ENCODE peak calls at places on chromosomes 13 and 19, in seven cellular contexts. One of them, this sample, is unnamed.

GRCh38 chr19:44903602-44904425 is 1.8 kb upstream of the APOE start:
- DNase-seq in H9: peak
- DNase-seq in mesendoderm: peak
- DNase-seq in H1: peak
- DNase-seq in trophoblast cell: peak
- DNase-seq in IMR-90: peak
- DNase-seq in mesenchymal stem cell: peak
- DNase-seq in this sample: peak

GRCh38 chr13:20125129-20125782 is 35.6 kb downstream of the GJA3 start:
- DNase-seq in H9: peak
- DNase-seq in mesendoderm: no peak
- DNase-seq in H1: no peak
- DNase-seq in trophoblast cell: peak
- DNase-seq in IMR-90: peak
- DNase-seq in mesenchymal stem cell: peak
- DNase-seq in this sample: no peak

GRCh38 chr19:49142866-49143335 is 12.3 kb downstream of the HRC start:
- DNase-seq in H9: peak
- DNase-seq in mesendoderm: peak
- DNase-seq in H1: no peak
- DNase-seq in trophoblast cell: peak
- DNase-seq in IMR-90: peak
- DNase-seq in mesenchymal stem cell: peak
- DNase-seq in this sample: peak

GRCh38 chr13:24284876-24285275 is 24.5 kb upstream of the C1QTNF9 start:
- DNase-seq in H9: no peak
- DNase-seq in mesendoderm: peak
- DNase-seq in H1: no peak
- DNase-seq in trophoblast cell: peak
- DNase-seq in IMR-90: no peak
- DNase-seq in mesenchymal stem cell: no peak
- DNase-seq in this sample: no peak

GRCh38 chr19:47518139-47518538 is 3.3 kb upstream of the NAPA start:
- DNase-seq in H9: no peak
- DNase-seq in mesendoderm: no peak
- DNase-seq in H1: no peak
- DNase-seq in trophoblast cell: no peak
- DNase-seq in IMR-90: no peak
- DNase-seq in mesenchymal stem cell: no peak
- DNase-seq in this sample: no peak

GRCh38 chr19:10516064-10516385 is 1.2 kb downstream of the S1PR5 start:
- DNase-seq in H9: no peak
- DNase-seq in mesendoderm: no peak
- DNase-seq in H1: no peak
- DNase-seq in trophoblast cell: no peak
- DNase-seq in IMR-90: no peak
- DNase-seq in mesenchymal stem cell: no peak
- DNase-seq in this sample: no peak

GRCh38 chr13:95540848-95541247 is 11.7 kb upstream of the CLDN10 start:
- DNase-seq in H9: no peak
- DNase-seq in mesendoderm: no peak
- DNase-seq in H1: no peak
- DNase-seq in trophoblast cell: no peak
- DNase-seq in IMR-90: no peak
- DNase-seq in mesenchymal stem cell: no peak
- DNase-seq in this sample: no peak

GRCh38 chr13:112756967-112757758 is 67.3 kb downstream of the ATP11A start:
- DNase-seq in H9: no peak
- DNase-seq in mesendoderm: no peak
- DNase-seq in H1: no peak
- DNase-seq in trophoblast cell: no peak
- DNase-seq in IMR-90: no peak
- DNase-seq in mesenchymal stem cell: no peak
- DNase-seq in this sample: peak

GRCh38 chr19:34128558-34129250 is 43.6 kb upstream of the LSM14A start:
- DNase-seq in H9: no peak
- DNase-seq in mesendoderm: no peak
- DNase-seq in H1: no peak
- DNase-seq in trophoblast cell: no peak
- DNase-seq in IMR-90: no peak
- DNase-seq in mesenchymal stem cell: no peak
- DNase-seq in this sample: no peak

GRCh38 chr19:36635342-36635741 is 30.2 kb downstream of the ZNF382 start:
- DNase-seq in H9: no peak
- DNase-seq in mesendoderm: no peak
- DNase-seq in H1: no peak
- DNase-seq in trophoblast cell: no peak
- DNase-seq in IMR-90: no peak
- DNase-seq in mesenchymal stem cell: no peak
- DNase-seq in this sample: no peak

GRCh38 chr19:15292847-15293582 is 39.3 kb downstream of the BRD4 start:
- DNase-seq in H9: no peak
- DNase-seq in mesendoderm: no peak
- DNase-seq in H1: no peak
- DNase-seq in trophoblast cell: no peak
- DNase-seq in IMR-90: no peak
- DNase-seq in mesenchymal stem cell: no peak
- DNase-seq in this sample: no peak

GRCh38 chr13:31424130-31424729 is 224.5 kb downstream of the B3GLCT start:
- DNase-seq in H9: peak
- DNase-seq in mesendoderm: peak
- DNase-seq in H1: peak
- DNase-seq in trophoblast cell: peak
- DNase-seq in IMR-90: peak
- DNase-seq in mesenchymal stem cell: peak
- DNase-seq in this sample: peak

GRCh38 chr19:22052644-22053013 is 345 bp downstream of the ZNF257 start:
- DNase-seq in H9: no peak
- DNase-seq in mesendoderm: no peak
- DNase-seq in H1: no peak
- DNase-seq in trophoblast cell: no peak
- DNase-seq in IMR-90: no peak
- DNase-seq in mesenchymal stem cell: no peak
- DNase-seq in this sample: no peak

GRCh38 chr19:15448778-15449619 is 757 bp downstream of the WIZ start:
- DNase-seq in H9: no peak
- DNase-seq in mesendoderm: no peak
- DNase-seq in H1: no peak
- DNase-seq in trophoblast cell: peak
- DNase-seq in IMR-90: no peak
- DNase-seq in mesenchymal stem cell: peak
- DNase-seq in this sample: no peak

GRCh38 chr13:53104120-53104519 is 75.5 kb downstream of the OLFM4 start:
- DNase-seq in H9: no peak
- DNase-seq in mesendoderm: no peak
- DNase-seq in H1: no peak
- DNase-seq in trophoblast cell: peak
- DNase-seq in IMR-90: no peak
- DNase-seq in mesenchymal stem cell: no peak
- DNase-seq in this sample: no peak

GRCh38 chr19:57664269-57665127 is 4.2 kb upstream of the ZSCAN4 start:
- DNase-seq in H9: peak
- DNase-seq in mesendoderm: peak
- DNase-seq in H1: no peak
- DNase-seq in trophoblast cell: peak
- DNase-seq in IMR-90: peak
- DNase-seq in mesenchymal stem cell: peak
- DNase-seq in this sample: peak

GRCh38 chr13:61162106-61162505 is 253.5 kb downstream of the PCDH20 start:
- DNase-seq in H9: no peak
- DNase-seq in mesendoderm: no peak
- DNase-seq in H1: no peak
- DNase-seq in trophoblast cell: no peak
- DNase-seq in IMR-90: no peak
- DNase-seq in mesenchymal stem cell: no peak
- DNase-seq in this sample: no peak

GRCh38 chr13:27171244-27171829 is at the start of gene USP12:
- DNase-seq in H9: peak
- DNase-seq in mesendoderm: peak
- DNase-seq in H1: no peak
- DNase-seq in trophoblast cell: no peak
- DNase-seq in IMR-90: peak
- DNase-seq in mesenchymal stem cell: peak
- DNase-seq in this sample: no peak

GRCh38 chr19:7833225-7834156 is 3.5 kb downstream of the EVI5L start:
- DNase-seq in H9: no peak
- DNase-seq in mesendoderm: no peak
- DNase-seq in H1: no peak
- DNase-seq in trophoblast cell: peak
- DNase-seq in IMR-90: peak
- DNase-seq in mesenchymal stem cell: no peak
- DNase-seq in this sample: no peak

GRCh38 chr13:95153647-95154405 is 147.4 kb downstream of the ABCC4 start:
- DNase-seq in H9: no peak
- DNase-seq in mesendoderm: no peak
- DNase-seq in H1: peak
- DNase-seq in trophoblast cell: no peak
- DNase-seq in IMR-90: peak
- DNase-seq in mesenchymal stem cell: peak
- DNase-seq in this sample: no peak

GRCh38 chr13:95724252-95724651 is 47.3 kb downstream of the DNAJC3 start:
- DNase-seq in H9: no peak
- DNase-seq in mesendoderm: no peak
- DNase-seq in H1: no peak
- DNase-seq in trophoblast cell: no peak
- DNase-seq in IMR-90: peak
- DNase-seq in mesenchymal stem cell: peak
- DNase-seq in this sample: no peak

GRCh38 chr13:49935171-49936084 is 712 bp downstream of the SPRYD7 start:
- DNase-seq in H9: peak
- DNase-seq in mesendoderm: peak
- DNase-seq in H1: peak
- DNase-seq in trophoblast cell: peak
- DNase-seq in IMR-90: peak
- DNase-seq in mesenchymal stem cell: peak
- DNase-seq in this sample: peak

GRCh38 chr13:66992183-66992582 is 238.0 kb downstream of the PCDH9 start:
- DNase-seq in H9: no peak
- DNase-seq in mesendoderm: no peak
- DNase-seq in H1: no peak
- DNase-seq in trophoblast cell: no peak
- DNase-seq in IMR-90: peak
- DNase-seq in mesenchymal stem cell: no peak
- DNase-seq in this sample: no peak

GRCh38 chr19:3898426-3898825 is 17.9 kb downstream of the ATCAY start:
- DNase-seq in H9: no peak
- DNase-seq in mesendoderm: no peak
- DNase-seq in H1: no peak
- DNase-seq in trophoblast cell: no peak
- DNase-seq in IMR-90: no peak
- DNase-seq in mesenchymal stem cell: no peak
- DNase-seq in this sample: no peak
- H2BK120ac ChIP-seq in H9: no peak
- H2BK120ac ChIP-seq in mesendoderm: no peak
- H2BK120ac ChIP-seq in H1: no peak
- H2BK120ac ChIP-seq in trophoblast cell: no peak
- H2BK120ac ChIP-seq in IMR-90: no peak
- H2BK120ac ChIP-seq in mesenchymal stem cell: no peak
- H2BK120ac ChIP-seq in this sample: no peak

GRCh38 chr13:65417953-65418352 is 1812.2 kb downstream of the PCDH9 start:
- DNase-seq in H9: no peak
- DNase-seq in mesendoderm: no peak
- DNase-seq in H1: no peak
- DNase-seq in trophoblast cell: no peak
- DNase-seq in IMR-90: no peak
- DNase-seq in mesenchymal stem cell: peak
- DNase-seq in this sample: no peak
- H2BK120ac ChIP-seq in H9: no peak
- H2BK120ac ChIP-seq in mesendoderm: no peak
- H2BK120ac ChIP-seq in H1: no peak
- H2BK120ac ChIP-seq in trophoblast cell: no peak
- H2BK120ac ChIP-seq in IMR-90: no peak
- H2BK120ac ChIP-seq in mesenchymal stem cell: no peak
- H2BK120ac ChIP-seq in this sample: no peak

GRCh38 chr19:38904463-38905185 is 4.9 kb downstream of the NFKBIB start:
- DNase-seq in H9: no peak
- DNase-seq in mesendoderm: no peak
- DNase-seq in H1: no peak
- DNase-seq in trophoblast cell: no peak
- DNase-seq in IMR-90: no peak
- DNase-seq in mesenchymal stem cell: peak
- DNase-seq in this sample: no peak

GRCh38 chr19:38907670-38908069 is 4.3 kb downstream of the CCER2 start:
- DNase-seq in H9: no peak
- DNase-seq in mesendoderm: no peak
- DNase-seq in H1: no peak
- DNase-seq in trophoblast cell: no peak
- DNase-seq in IMR-90: no peak
- DNase-seq in mesenchymal stem cell: no peak
- DNase-seq in this sample: no peak

GRCh38 chr19:38907227-38907626 is 4.8 kb downstream of the CCER2 start:
- DNase-seq in H9: no peak
- DNase-seq in mesendoderm: no peak
- DNase-seq in H1: no peak
- DNase-seq in trophoblast cell: no peak
- DNase-seq in IMR-90: no peak
- DNase-seq in mesenchymal stem cell: no peak
- DNase-seq in this sample: no peak

GRCh38 chr19:38905186-38905539 is 5.4 kb downstream of the NFKBIB start:
- DNase-seq in H9: no peak
- DNase-seq in mesendoderm: no peak
- DNase-seq in H1: no peak
- DNase-seq in trophoblast cell: no peak
- DNase-seq in IMR-90: no peak
- DNase-seq in mesenchymal stem cell: no peak
- DNase-seq in this sample: no peak

DNA sequence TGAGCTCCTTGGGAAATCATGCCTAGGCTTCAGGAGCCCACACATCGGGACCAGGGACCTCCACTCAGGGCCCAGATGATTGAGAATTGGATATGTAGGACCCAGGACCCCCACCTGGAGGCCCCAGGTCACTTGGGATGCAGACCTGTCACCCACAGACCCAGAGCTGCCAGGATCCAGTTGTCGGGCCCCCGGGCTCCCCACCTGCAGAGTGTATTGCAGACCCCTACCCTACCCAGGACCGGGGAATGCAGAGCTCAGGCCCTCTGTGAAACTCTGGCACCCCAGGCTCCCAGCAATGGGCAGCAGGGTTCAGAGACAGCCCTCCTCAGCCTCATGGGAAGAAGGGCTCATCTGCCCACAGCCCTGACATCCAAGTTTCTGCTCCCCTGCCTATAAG is 5.9 kb downstream of the NFKBIB start:
- DNase-seq in H9: no peak
- DNase-seq in mesendoderm: no peak
- DNase-seq in H1: no peak
- DNase-seq in trophoblast cell: no peak
- DNase-seq in IMR-90: no peak
- DNase-seq in mesenchymal stem cell: no peak
- DNase-seq in this sample: no peak
- H2BK120ac ChIP-seq in H9: no peak
- H2BK120ac ChIP-seq in mesendoderm: no peak
- H2BK120ac ChIP-seq in H1: no peak
- H2BK120ac ChIP-seq in trophoblast cell: no peak
- H2BK120ac ChIP-seq in IMR-90: no peak
- H2BK120ac ChIP-seq in mesenchymal stem cell: no peak
- H2BK120ac ChIP-seq in this sample: no peak

DNA sequence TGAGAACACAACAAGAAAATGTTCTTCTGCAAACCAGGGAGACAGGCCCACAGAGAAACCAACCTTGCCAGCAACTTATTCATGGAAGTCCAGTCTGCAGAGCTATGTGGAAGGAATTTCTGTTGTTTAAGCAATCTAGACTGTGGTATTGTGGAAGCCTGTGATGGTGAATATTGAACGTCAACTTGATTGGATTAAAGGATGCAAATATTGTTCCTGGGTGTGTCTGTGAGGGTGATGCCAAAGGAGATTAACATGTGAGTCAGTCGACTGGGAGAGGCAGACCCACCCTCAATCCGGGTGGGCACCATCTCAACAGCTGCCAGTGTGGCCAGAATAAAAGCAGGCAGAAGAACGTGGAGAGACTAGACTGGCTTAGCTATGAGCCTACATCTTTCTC is 606.0 kb downstream of the EFNB2 start:
- DNase-seq in H9: no peak
- DNase-seq in mesendoderm: no peak
- DNase-seq in H1: no peak
- DNase-seq in trophoblast cell: peak
- DNase-seq in IMR-90: no peak
- DNase-seq in mesenchymal stem cell: no peak
- DNase-seq in this sample: no peak
- H2BK120ac ChIP-seq in H9: no peak
- H2BK120ac ChIP-seq in mesendoderm: no peak
- H2BK120ac ChIP-seq in H1: no peak
- H2BK120ac ChIP-seq in trophoblast cell: no peak
- H2BK120ac ChIP-seq in IMR-90: no peak
- H2BK120ac ChIP-seq in mesenchymal stem cell: no peak
- H2BK120ac ChIP-seq in this sample: no peak